ENCODE peak calls at places on chromosomes 5 and 9, in seven cellular contexts. W, Q, C, N, Y, I and K are unnamed samples.

GRCh38 chr5:40486437-40487270 is 193.1 kb upstream of the PTGER4 start:
- DNase-seq in Q (no peak), W (no peak), C (peak; percentile 29), I (no peak), Y (peak; percentile 58), N (no peak), K (no peak)

GRCh38 chr9:107275530-107275929 is 7.5 kb upstream of the RAD23B start:
- DNase-seq in W (no peak), I (no peak), Q (no peak), N (no peak), Y (no peak), C (no peak), K (no peak)

GRCh38 chr9:117828466-117828865 is 124.3 kb downstream of the TLR4 start:
- DNase-seq in C (no peak), N (no peak), Y (no peak), Q (peak; percentile 7), I (no peak), W (no peak), K (no peak)

GRCh38 chr5:81156732-81157131 is 76.4 kb upstream of the CKMT2 start:
- DNase-seq in N (no peak), I (no peak), Q (no peak), Y (no peak), W (no peak), C (no peak), K (no peak)

GRCh38 chr5:122077451-122078115 is 476 bp downstream of the LOX start:
- DNase-seq in I (peak; percentile 13), Y (no peak), Q (peak; percentile 60), N (peak; percentile 39), W (no peak), C (no peak), K (peak; percentile 64)

GRCh38 chr5:57246426-57246825 is 72.6 kb downstream of the GPBP1 start:
- DNase-seq in N (no peak), Y (no peak), W (no peak), Q (no peak), I (no peak), C (no peak), K (no peak)

GRCh38 chr9:68844196-68844595 is 139.2 kb downstream of the PIP5K1B start:
- DNase-seq in W (no peak), I (no peak), C (no peak), Q (no peak), N (no peak), Y (no peak), K (no peak)

GRCh38 chr5:5453131-5453530 is 30.7 kb downstream of the ICE1 start:
- DNase-seq in C (no peak), Y (no peak), W (no peak), N (no peak), Q (no peak), I (no peak), K (no peak)

GRCh38 chr9:116238225-116238624 is 84.6 kb downstream of the PAPPA start:
- DNase-seq in W (no peak), C (peak; percentile 93), Y (peak; percentile 93), Q (no peak), I (no peak), N (no peak), K (no peak)

GRCh38 chr5:142874537-142874936 is 104.4 kb downstream of the ARHGAP26 start:
- DNase-seq in W (no peak), C (no peak), I (peak; percentile 67), Y (peak; percentile 42), N (no peak), Q (no peak), K (no peak)

GRCh38 chr5:131198625-131199024 is 27.9 kb downstream of the LYRM7 start:
- DNase-seq in I (no peak), C (peak; percentile 78), W (no peak), N (no peak), Y (peak; percentile 45), Q (no peak), K (no peak)

GRCh38 chr5:38554860-38555259 is 1.6 kb downstream of the LIFR start:
- DNase-seq in N (no peak), I (no peak), W (no peak), C (no peak), Q (peak; percentile 15), Y (no peak), K (no peak)

GRCh38 chr5:39148983-39149534 is 70.3 kb downstream of the FYB1 start:
- DNase-seq in C (peak; percentile 24), Y (no peak), N (no peak), I (peak; percentile 5), W (peak; percentile 10), Q (peak; percentile 14), K (no peak)

DNA sequence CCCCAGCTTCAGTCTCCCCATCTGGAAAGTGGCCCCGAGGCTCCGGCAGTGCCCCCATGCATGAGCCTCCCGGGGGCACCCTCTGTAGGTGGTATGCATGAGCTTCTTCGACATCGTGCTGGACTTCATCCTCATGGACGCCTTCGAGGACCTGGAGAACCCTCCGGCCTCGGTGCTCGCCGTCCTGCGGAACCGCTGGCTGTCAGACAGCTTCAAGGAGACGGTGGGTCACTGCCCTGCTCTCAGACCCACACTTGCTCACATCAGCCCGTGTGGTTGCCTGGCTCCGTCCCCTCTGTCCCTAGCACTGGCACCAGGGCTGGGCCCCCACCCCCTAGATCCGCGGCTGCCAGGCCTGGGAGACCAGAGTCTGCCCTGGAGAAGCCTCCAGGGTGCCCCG is 12.8 kb upstream of the DOLPP1 start:
- DNase-seq in C (no peak), I (no peak), W (no peak), Q (no peak), N (no peak), Y (no peak), K (no peak)
- H3K9ac ChIP-seq in C (no peak overlapping the region), I (no peak overlapping the region), W (no peak overlapping the region), Q (no peak overlapping the region), N (no peak overlapping the region), Y (no peak overlapping the region), K (no peak overlapping the region)

GRCh38 chr9:130774183-130774582 is 60.9 kb upstream of the ABL1 start:
- DNase-seq in W (no peak), N (no peak), Q (no peak), Y (no peak), I (no peak), C (no peak), K (no peak)

GRCh38 chr9:130772185-130772584 is 62.9 kb upstream of the ABL1 start:
- DNase-seq in W (no peak), Q (no peak), I (no peak), Y (no peak), C (no peak), N (no peak), K (no peak)

GRCh38 chr9:130779153-130779855 is 55.8 kb upstream of the ABL1 start:
- DNase-seq in N (no peak), C (peak; percentile 81), Y (peak; percentile 62), W (no peak), Q (no peak), I (no peak), K (no peak)

GRCh38 chr9:130770679-130771442 is 64.2 kb upstream of the ABL1 start:
- DNase-seq in C (peak; percentile 82), Y (peak; percentile 59), I (peak; percentile 50), Q (peak; percentile 75), W (peak; percentile 43), N (peak; percentile 39), K (peak; percentile 53)

DNA sequence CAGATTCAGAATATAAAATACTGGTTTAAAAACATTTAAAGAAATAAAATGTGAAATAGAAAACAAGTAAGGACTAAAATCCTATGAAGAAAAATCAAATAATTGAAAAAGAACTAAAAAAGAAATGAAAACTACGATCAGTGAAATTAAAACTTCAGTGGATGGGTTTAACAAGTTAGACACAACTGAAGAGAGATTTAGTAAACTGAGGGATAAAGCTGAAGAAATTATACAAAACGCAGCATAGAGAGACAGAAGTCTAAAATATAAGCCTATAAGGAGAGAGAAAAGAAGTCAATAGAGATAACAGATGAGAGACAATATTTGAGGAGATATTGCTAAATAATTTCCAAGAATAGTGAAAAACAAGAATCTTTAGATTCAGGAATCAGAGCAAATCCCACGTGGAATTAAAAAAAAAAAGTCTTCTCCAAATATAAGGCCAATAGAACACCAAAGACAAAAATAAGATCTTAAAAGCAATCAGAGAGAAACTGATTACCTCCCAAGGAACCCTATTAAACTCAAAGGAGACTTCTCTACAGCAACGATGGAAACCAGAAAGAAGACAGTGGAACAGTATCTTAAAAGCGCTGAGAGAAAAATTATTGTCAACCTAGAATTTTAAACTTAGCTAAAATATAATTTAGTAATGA is 59.6 kb upstream of the ABL1 start:
- DNase-seq in Y (no peak), C (no peak), Q (no peak), N (no peak), W (no peak), I (no peak), K (no peak)
- H3K9ac ChIP-seq in Y (no peak overlapping the region), C (no peak overlapping the region), Q (no peak overlapping the region), N (no peak overlapping the region), W (no peak overlapping the region), I (no peak overlapping the region), K (no peak overlapping the region)

DNA sequence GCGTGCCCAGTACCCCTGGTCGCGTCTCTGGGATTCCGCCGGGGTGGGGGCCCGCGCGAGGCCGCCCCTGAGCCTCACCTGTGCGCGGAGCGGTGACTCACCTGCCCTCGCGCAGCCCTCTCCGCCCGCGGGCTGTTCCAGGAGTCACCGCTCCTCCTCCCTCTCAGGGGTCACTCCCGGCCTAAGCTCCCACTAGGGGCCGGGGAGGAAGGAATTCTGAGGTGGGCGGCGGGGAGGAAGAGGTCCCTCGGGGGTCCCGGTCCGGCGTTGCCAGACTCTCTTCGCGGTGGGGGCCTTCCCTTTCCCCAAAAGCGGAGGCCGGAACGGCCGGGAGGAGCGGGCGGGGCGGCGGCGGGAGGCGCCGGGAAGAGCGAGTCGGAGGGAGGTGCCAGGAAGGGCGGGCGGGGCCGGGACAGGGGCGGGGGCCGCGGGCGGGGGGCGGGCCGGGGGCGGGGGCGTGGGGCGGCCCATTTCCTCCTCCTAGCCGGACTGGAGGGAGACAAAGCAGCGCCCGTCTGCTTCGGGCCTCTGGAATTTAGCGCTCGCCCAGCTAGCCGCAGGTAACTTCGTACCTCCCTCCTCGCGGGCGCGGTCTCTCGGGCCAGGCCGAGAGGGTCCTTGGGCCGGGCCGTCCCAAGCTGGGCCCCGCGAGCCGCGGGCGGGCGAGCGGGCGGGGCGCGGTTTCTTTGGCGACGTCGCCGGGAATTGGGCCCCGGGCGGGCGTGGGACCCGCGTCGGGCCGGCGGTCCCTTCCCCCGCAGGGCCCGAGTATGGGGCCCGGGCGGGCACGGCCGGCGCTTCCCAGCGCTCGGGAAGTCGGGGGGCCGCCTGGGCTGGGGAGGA is at the start of gene CTNNA1:
- DNase-seq in N (peak; percentile 68), W (peak; percentile 71), C (peak; percentile 49), Y (peak; percentile 67), I (peak; percentile 62), Q (peak; percentile 94), K (peak; percentile 92)
- H3K9ac ChIP-seq in N (peak within 1 kb of the TSS; percentile 82), W (peak within 1 kb of the TSS; percentile 92), C (peak within 1 kb of the TSS; percentile 92), Y (peak within 1 kb of the TSS; percentile 94), I (peak within 1 kb of the TSS; percentile 94), Q (peak within 1 kb of the TSS; percentile 97), K (peak within 1 kb of the TSS; percentile 85)

GRCh38 chr5:154523104-154523503 is 45.1 kb upstream of the HAND1 start:
- DNase-seq in I (no peak), Y (no peak), N (no peak), C (no peak), W (no peak), Q (no peak), K (no peak)

GRCh38 chr5:154521756-154522155 is 43.7 kb upstream of the HAND1 start:
- DNase-seq in C (no peak), W (no peak), Y (no peak), I (no peak), N (no peak), Q (peak; percentile 91), K (peak; percentile 52)

GRCh38 chr5:154519375-154519774 is 41.3 kb upstream of the HAND1 start:
- DNase-seq in C (peak; percentile 31), I (no peak), Y (peak; percentile 20), Q (no peak), W (no peak), N (no peak), K (no peak)

GRCh38 chr5:154522284-154522683 is 44.3 kb upstream of the HAND1 start:
- DNase-seq in C (no peak), W (no peak), Q (no peak), I (no peak), Y (no peak), N (no peak), K (no peak)

GRCh38 chr5:154520861-154521453 is 42.9 kb upstream of the HAND1 start:
- DNase-seq in W (peak; percentile 63), C (no peak), I (peak; percentile 34), N (peak; percentile 66), Q (peak; percentile 98), Y (no peak), K (peak; percentile 90)
- H3K9ac ChIP-seq in W (peak overlapping the region; percentile 30), C (no peak overlapping the region), I (no peak overlapping the region), N (no peak overlapping the region), Q (peak overlapping the region; percentile 67), Y (no peak overlapping the region), K (no peak overlapping the region)